ENCODE peak calls at places on chromosomes 13 and 19, in eight cellular contexts. D, C, K, B, E, T, W and F are unnamed samples.

GRCh38 chr13:113607477-113608245 is 23.1 kb downstream of the TFDP1 start:
- DNase-seq in T (no peak), C (no peak), D (no peak), W (no peak), E (peak; percentile 58), K (peak; percentile 90), B (no peak), F (peak; percentile 59)

GRCh38 chr19:1355258-1355973 is 28.3 kb upstream of the NDUFS7 start:
- DNase-seq in T (peak; percentile 49), K (no peak), E (no peak), W (no peak), C (no peak), D (no peak), B (peak; percentile 32), F (no peak)

GRCh38 chr13:91567485-91568207 is 169.2 kb downstream of the GPC5 start:
- DNase-seq in B (no peak), E (no peak), D (no peak), C (no peak), T (no peak), K (no peak), W (no peak), F (no peak)

GRCh38 chr13:32669030-32669646 is 82.9 kb downstream of the PDS5B start:
- DNase-seq in C (peak; percentile 55), D (peak; percentile 30), E (peak; percentile 25), K (no peak), B (peak; percentile 79), W (no peak), T (peak; percentile 81), F (no peak)

GRCh38 chr13:23147827-23148226 is 33.0 kb upstream of the SGCG start:
- DNase-seq in D (no peak), T (no peak), C (no peak), E (no peak), K (no peak), B (no peak), W (no peak), F (no peak)

GRCh38 chr19:44891016-44891882 is at the start of gene TOMM40:
- DNase-seq in E (no peak), C (peak; percentile 98), D (peak; percentile 99), W (no peak), B (peak; percentile 33), T (peak; percentile 100), K (peak; percentile 97), F (peak; percentile 100)

GRCh38 chr13:36341718-36342117 is 4.5 kb downstream of the SPART start:
- DNase-seq in D (no peak), T (peak; percentile 55), K (no peak), W (no peak), C (peak; percentile 42), B (no peak), E (no peak), F (no peak)

GRCh38 chr19:17124025-17124424 is 48.4 kb downstream of the MYO9B start:
- DNase-seq in K (no peak), T (no peak), E (no peak), B (no peak), D (no peak), W (no peak), C (no peak), F (no peak)

GRCh38 chr19:35846038-35846668 is 6.2 kb downstream of the NPHS1 start:
- DNase-seq in C (peak; percentile 7), K (peak; percentile 77), D (no peak), W (no peak), B (no peak), E (peak; percentile 78), T (no peak), F (no peak)

GRCh38 chr19:39498262-39499081 is at the start of gene DLL3:
- DNase-seq in E (no peak), C (no peak), K (no peak), W (no peak), B (peak; percentile 66), T (peak; percentile 27), D (no peak), F (no peak)

GRCh38 chr19:7112675-7113074 is 43.2 kb downstream of the ZNF557 start:
- DNase-seq in C (no peak), K (no peak), B (no peak), E (no peak), T (no peak), D (no peak), W (no peak), F (no peak)

GRCh38 chr19:35031072-35031881 is 1.0 kb downstream of the SCN1B start:
- DNase-seq in E (no peak), T (peak; percentile 76), K (no peak), W (no peak), B (no peak), C (no peak), D (no peak), F (peak; percentile 79)

GRCh38 chr13:112616586-112617381 is 28.8 kb upstream of the TUBGCP3 start:
- DNase-seq in K (no peak), T (peak; percentile 60), B (peak; percentile 34), D (peak; percentile 7), E (peak; percentile 43), C (peak; percentile 49), W (peak; percentile 22), F (no peak)

GRCh38 chr13:98260357-98261164 is 83.5 kb upstream of the RNF113B start:
- DNase-seq in B (no peak), E (no peak), K (no peak), W (no peak), T (no peak), D (no peak), C (no peak), F (no peak)

GRCh38 chr19:44212865-44213346 is 574 bp downstream of the ZNF227 start:
- DNase-seq in E (no peak), C (peak; percentile 31), W (peak; percentile 6), D (no peak), K (no peak), B (no peak), T (peak; percentile 53), F (no peak)

GRCh38 chr19:49889687-49890348 is 6.9 kb downstream of the IL4I1 start:
- DNase-seq in B (peak; percentile 58), W (peak; percentile 69), D (no peak), C (peak; percentile 62), K (peak; percentile 95), E (peak; percentile 76), T (peak; percentile 71), F (peak; percentile 83)

GRCh38 chr13:38607136-38607535 is 79.7 kb upstream of the FREM2 start:
- DNase-seq in B (no peak), C (no peak), D (no peak), T (no peak), E (no peak), K (no peak), W (no peak), F (no peak)

GRCh38 chr19:29714953-29715694 is at the start of gene C19orf12:
- DNase-seq in E (peak; percentile 67), D (no peak), K (peak; percentile 92), C (no peak), B (peak; percentile 82), T (peak; percentile 76), W (peak; percentile 53), F (peak; percentile 88)

GRCh38 chr19:32890326-32890725 is 20.8 kb upstream of the SLC7A9 start:
- DNase-seq in T (no peak), B (no peak), K (no peak), D (no peak), W (no peak), E (no peak), C (no peak), F (no peak)

GRCh38 chr13:24228852-24229458 is 68.4 kb downstream of the SPATA13 start:
- DNase-seq in C (peak; percentile 67), T (peak; percentile 86), K (no peak), W (peak; percentile 44), B (peak; percentile 66), E (peak; percentile 71), D (peak; percentile 46), F (no peak)

GRCh38 chr19:58227964-58228583 is 640 bp upstream of the ZNF544 start:
- DNase-seq in E (peak; percentile 4), D (no peak), W (no peak), C (peak; percentile 13), K (no peak), T (no peak), B (no peak), F (no peak)
- H3K4me3 ChIP-seq in E (peak overlapping the region; percentile 37), D (peak overlapping the region; percentile 87), W (peak overlapping the region; percentile 88), C (peak overlapping the region; percentile 87), K (peak overlapping the region; percentile 78), T (peak overlapping the region; percentile 93), B (peak overlapping the region; percentile 72), F (peak overlapping the region; percentile 72)

GRCh38 chr19:14536926-14537692 is 7.7 kb downstream of the TECR start:
- DNase-seq in K (peak; percentile 89), W (peak; percentile 83), B (peak; percentile 72), C (peak; percentile 89), D (no peak), E (peak; percentile 93), T (no peak), F (peak; percentile 91)
- H3K4me3 ChIP-seq in K (no peak overlapping the region), W (no peak overlapping the region), B (peak overlapping the region; percentile 1), C (peak overlapping the region; percentile 35), D (no peak overlapping the region), E (no peak overlapping the region), T (no peak overlapping the region), F (peak overlapping the region; percentile 21)

GRCh38 chr19:16070366-16070990 is 5.8 kb upstream of the TPM4 start:
- DNase-seq in T (no peak), K (peak; percentile 90), B (peak; percentile 92), D (peak; percentile 74), E (peak; percentile 74), W (peak; percentile 50), C (peak; percentile 83), F (peak; percentile 74)

GRCh38 chr19:16066611-16067104 is 9.6 kb upstream of the TPM4 start:
- DNase-seq in D (no peak), T (peak; percentile 25), B (peak; percentile 72), C (peak; percentile 46), K (no peak), E (no peak), W (peak; percentile 34), F (peak; percentile 55)

GRCh38 chr19:16067205-16067938 is 8.9 kb upstream of the TPM4 start:
- DNase-seq in D (no peak), E (no peak), K (peak; percentile 89), W (peak; percentile 42), C (peak; percentile 78), T (no peak), B (no peak), F (peak; percentile 89)

GRCh38 chr19:16069813-16070365 is 6.4 kb upstream of the TPM4 start:
- DNase-seq in C (no peak), K (peak; percentile 54), W (no peak), T (no peak), D (no peak), E (no peak), B (no peak), F (no peak)

DNA sequence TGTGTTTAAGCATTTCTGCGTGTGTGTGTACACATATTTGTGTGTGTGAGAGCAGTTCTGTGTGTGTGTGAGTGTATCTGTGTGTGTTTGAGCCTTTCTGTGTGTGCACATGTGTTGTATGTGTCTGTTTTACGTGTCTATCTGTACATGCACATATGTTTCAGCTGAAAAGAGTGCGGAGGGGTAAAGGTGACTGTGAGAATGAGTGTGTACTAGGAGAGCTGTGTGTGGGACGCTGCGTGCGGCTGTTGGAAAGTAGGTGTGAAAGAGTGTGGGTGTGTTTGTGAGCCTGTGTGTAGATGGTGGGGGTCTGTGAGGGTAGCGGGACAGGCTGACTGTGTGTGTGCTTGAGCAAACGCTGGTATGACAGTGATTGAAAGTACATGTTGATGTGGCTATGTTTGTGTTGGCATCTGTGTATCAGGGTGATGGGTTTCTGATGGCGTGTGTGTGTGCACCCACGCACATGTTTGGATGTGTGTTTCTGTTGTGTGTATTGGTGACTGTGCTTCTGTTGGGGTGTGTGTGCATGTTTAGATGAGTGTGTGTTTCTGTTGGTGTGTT is 7.5 kb upstream of the TPM4 start:
- DNase-seq in E (no peak), C (no peak), D (no peak), B (no peak), T (no peak), W (no peak), K (no peak), F (no peak)
- H3K4me3 ChIP-seq in E (no peak overlapping the region), C (peak overlapping the region; percentile 54), D (no peak overlapping the region), B (no peak overlapping the region), T (peak overlapping the region; percentile 82), W (peak overlapping the region; percentile 39), K (no peak overlapping the region), F (no peak overlapping the region)

GRCh38 chr19:18789422-18789832 is 1.7 kb downstream of the COMP start:
- DNase-seq in W (no peak), K (no peak), C (no peak), D (no peak), B (no peak), T (no peak), E (no peak), F (peak; percentile 55)
- H3K4me3 ChIP-seq in W (peak overlapping the region; percentile 29), K (no peak overlapping the region), C (no peak overlapping the region), D (no peak overlapping the region), B (no peak overlapping the region), T (peak overlapping the region; percentile 78), E (no peak overlapping the region), F (peak overlapping the region; percentile 37)